ENCODE peak calls at places on chromosomes 5 and 9, in seven cellular contexts. P, Q, T, L, F, B and U are unnamed samples.

GRCh38 chr5:60489377-60489776 is 210.6 kb downstream of the DEPDC1B start:
- DNase-seq in Q (no peak), F (no peak), T (no peak), P (no peak), B (no peak), L (no peak), U (no peak)

GRCh38 chr5:41128291-41128690 is 57.1 kb upstream of the MROH2B start:
- DNase-seq in F (no peak), L (no peak), Q (no peak), P (no peak), T (no peak), B (no peak), U (no peak)

GRCh38 chr5:154999865-155000264 is 13.7 kb upstream of the KIF4B start:
- DNase-seq in F (no peak), L (no peak), P (no peak), T (no peak), B (no peak), Q (no peak), U (no peak)

GRCh38 chr5:62829241-62829986 is 250.8 kb downstream of the LRRC70 start:
- DNase-seq in L (no peak), T (no peak), Q (no peak), B (no peak), P (no peak), F (no peak), U (no peak)

GRCh38 chr9:132583584-132584304 is 1.3 kb downstream of the BARHL1 start:
- DNase-seq in T (no peak), Q (no peak), B (no peak), F (no peak), P (no peak), L (no peak), U (no peak)

GRCh38 chr9:16344343-16344742 is 526.1 kb downstream of the BNC2 start:
- DNase-seq in F (no peak), B (no peak), L (no peak), T (no peak), P (no peak), Q (no peak), U (no peak)

GRCh38 chr5:72681781-72682180 is 134.7 kb upstream of the TNPO1 start:
- DNase-seq in Q (no peak), T (no peak), F (no peak), B (no peak), L (no peak), P (no peak), U (no peak)

GRCh38 chr9:27655454-27655853 is 82.2 kb upstream of the C9orf72 start:
- DNase-seq in F (no peak), B (no peak), T (no peak), P (no peak), Q (no peak), L (no peak), U (no peak)

GRCh38 chr9:117825609-117826347 is 121.6 kb downstream of the TLR4 start:
- DNase-seq in B (no peak), Q (no peak), F (peak; percentile 40), P (no peak), T (no peak), L (no peak), U (no peak)

GRCh38 chr5:149268928-149269557 is 2.6 kb upstream of the AFAP1L1 start:
- DNase-seq in L (no peak), F (no peak), B (peak; percentile 49), P (peak; percentile 55), T (peak; percentile 69), Q (peak; percentile 73), U (peak; percentile 79)

GRCh38 chr5:14929293-14930065 is 57.9 kb upstream of the ANKH start:
- DNase-seq in T (no peak), Q (no peak), F (no peak), P (no peak), L (no peak), B (no peak), U (peak; percentile 27)

GRCh38 chr5:145521066-145521465 is 314.1 kb downstream of the PRELID2 start:
- DNase-seq in P (no peak), T (no peak), Q (no peak), F (no peak), L (no peak), B (no peak), U (no peak)

GRCh38 chr9:116298992-116299391 is 145.4 kb downstream of the PAPPA start:
- DNase-seq in P (no peak), Q (no peak), L (no peak), B (no peak), T (no peak), F (no peak), U (no peak)

GRCh38 chr9:28064241-28064640 is 491.0 kb upstream of the C9orf72 start:
- DNase-seq in P (no peak), B (no peak), T (no peak), L (no peak), Q (no peak), F (no peak), U (no peak)

GRCh38 chr5:148949871-148950863 is 112.7 kb downstream of the SH3TC2 start:
- DNase-seq in B (no peak), L (no peak), P (no peak), T (no peak), Q (no peak), F (no peak), U (no peak)

GRCh38 chr9:92671323-92671722 is 1.4 kb upstream of the IPPK start:
- DNase-seq in F (no peak), P (peak; percentile 82), T (peak; percentile 74), B (peak; percentile 47), Q (no peak), L (no peak), U (no peak)

GRCh38 chr5:157306690-157307089 is 40.8 kb downstream of the CYFIP2 start:
- DNase-seq in F (no peak), T (no peak), B (no peak), Q (no peak), L (no peak), P (no peak), U (no peak)

GRCh38 chr5:123344819-123345426 is 78.3 kb downstream of the CEP120 start:
- DNase-seq in F (no peak), T (peak; percentile 19), L (no peak), Q (peak; percentile 12), B (peak; percentile 15), P (no peak), U (peak; percentile 62)

GRCh38 chr5:57259704-57260103 is 85.8 kb downstream of the GPBP1 start:
- DNase-seq in F (no peak), B (no peak), P (no peak), T (no peak), L (no peak), Q (no peak), U (no peak)

GRCh38 chr5:95788493-95788892 is 34.0 kb downstream of the GLRX start:
- DNase-seq in B (no peak), Q (peak; percentile 25), F (no peak), P (no peak), T (no peak), L (no peak), U (no peak)

GRCh38 chr5:133534566-133534965 is 77.8 kb downstream of the FSTL4 start:
- DNase-seq in T (no peak), L (no peak), P (no peak), B (no peak), F (no peak), Q (no peak), U (no peak)

DNA sequence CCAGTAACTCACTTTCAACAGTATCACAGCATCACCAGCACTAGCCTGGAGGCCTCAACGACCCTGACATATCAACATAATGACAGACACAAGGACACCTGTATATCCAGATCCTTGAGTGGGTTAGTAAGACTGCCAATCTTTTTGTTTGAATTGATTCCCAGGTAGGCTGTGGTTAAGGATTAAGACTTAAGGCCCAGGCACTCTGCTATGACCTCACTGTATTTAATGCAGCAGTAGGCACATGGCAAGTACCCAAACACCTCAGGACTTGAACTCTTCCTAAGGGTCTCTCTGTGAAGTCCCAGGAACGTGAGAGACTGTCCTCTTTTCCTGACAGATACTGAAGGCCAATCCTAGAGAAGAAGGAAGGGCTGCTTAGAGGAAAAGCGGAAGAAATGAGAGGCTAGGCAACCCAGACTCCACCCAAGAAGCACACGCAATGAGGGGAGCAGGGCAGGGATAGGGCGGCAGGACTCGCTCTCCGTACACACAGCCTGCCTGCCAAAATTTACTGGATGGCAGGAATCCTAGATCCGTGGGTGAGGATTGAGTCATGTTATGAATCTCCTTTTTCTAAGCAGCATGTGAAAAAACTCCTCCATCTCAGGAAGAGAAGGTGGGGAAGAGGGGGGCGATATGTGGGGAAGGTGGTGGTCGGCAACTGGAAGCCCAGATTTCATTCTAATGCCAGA is 93.4 kb downstream of the SIL1 start:
- DNase-seq in T (no peak), B (no peak), P (no peak), Q (no peak), F (no peak), L (no peak), U (no peak)
- TF ChIP-seq JUND in T (no peak), B (no peak), P (no peak), Q (no peak), F (no peak), L (no peak), U (no peak)

GRCh38 chr9:37919956-37920335 is 16.0 kb upstream of the SLC25A51 start:
- DNase-seq in P (no peak), Q (no peak), L (no peak), B (no peak), T (no peak), F (no peak), U (no peak)
- TF ChIP-seq JUND in P (no peak), Q (no peak), L (no peak), B (no peak), T (no peak), F (no peak), U (no peak)

DNA sequence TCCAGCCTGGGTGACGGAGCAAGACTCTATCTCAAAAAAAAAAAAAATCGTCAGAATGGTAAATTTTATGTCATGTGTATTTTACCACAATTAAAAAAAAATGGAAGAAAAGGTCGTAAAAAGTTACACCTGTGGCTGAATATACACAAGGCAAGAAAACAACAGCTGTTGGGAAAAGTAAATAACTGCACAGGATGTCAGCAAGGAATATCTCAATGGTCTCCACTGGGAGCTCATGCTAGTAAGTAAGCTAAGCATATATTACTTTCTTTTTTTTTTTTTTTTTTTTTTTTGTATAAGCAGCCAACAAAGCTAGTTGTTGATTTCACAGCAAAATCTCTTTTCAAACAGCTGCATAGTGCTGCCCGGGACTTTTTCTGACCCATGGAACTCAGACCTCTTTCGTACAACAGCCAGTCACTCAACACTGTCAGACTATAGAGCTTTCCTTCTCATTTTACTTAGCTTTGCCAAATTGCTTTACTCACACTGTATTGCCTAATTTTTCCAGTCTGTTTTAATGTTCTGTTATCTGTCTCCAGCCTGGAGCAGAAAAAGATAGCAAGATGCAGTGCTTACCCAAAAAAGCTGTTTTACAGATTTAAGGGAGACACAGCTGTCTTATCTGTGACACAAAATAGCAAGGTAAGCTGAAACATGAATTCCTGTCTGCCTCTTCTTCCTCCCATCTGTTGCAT is 175.9 kb downstream of the ENC1 start:
- DNase-seq in L (no peak), F (no peak), B (no peak), Q (no peak), P (no peak), T (no peak), U (no peak)
- TF ChIP-seq JUND in L (no peak), F (no peak), B (no peak), Q (no peak), P (no peak), T (no peak), U (no peak)

DNA sequence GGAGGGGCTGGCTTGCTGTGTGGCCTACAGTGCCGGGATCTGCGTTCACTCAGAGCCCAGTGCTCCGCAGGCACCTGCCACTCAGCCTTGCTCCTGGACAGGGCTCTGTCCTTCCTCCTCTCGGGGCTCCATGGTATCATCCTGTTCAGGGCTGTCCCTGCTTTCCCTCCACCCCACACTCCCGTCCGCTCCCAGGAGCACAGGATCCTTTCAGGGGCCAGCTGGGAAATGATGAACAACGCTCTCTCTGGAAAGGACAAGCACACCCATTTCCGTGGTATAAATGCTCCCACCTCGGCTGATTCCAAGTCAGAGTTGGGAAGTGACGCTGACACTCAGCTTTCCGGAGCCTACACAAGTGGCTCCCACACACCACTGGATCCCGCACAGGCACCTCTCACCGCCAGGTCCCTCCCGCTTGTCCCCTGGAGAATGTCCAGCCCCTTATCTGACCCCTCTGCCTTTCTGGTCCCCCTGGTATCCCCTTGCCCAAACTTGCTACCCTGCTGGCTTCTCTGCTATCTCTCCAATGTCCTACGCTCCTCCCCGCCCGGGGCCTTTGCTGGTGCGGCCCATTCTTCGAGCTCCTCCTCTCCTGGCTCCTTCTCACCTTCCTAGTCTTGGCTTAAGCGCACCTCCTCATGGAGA is 21.3 kb downstream of the HMCN2 start:
- DNase-seq in L (no peak), Q (no peak), B (no peak), P (no peak), T (no peak), F (no peak), U (no peak)
- TF ChIP-seq JUND in L (no peak), Q (no peak), B (no peak), P (no peak), T (no peak), F (no peak), U (no peak)